ENCODE peak calls at places on chromosomes 7 and 10, in six cellular contexts. Q is colonic mucosa, I is ovary, H is upper lobe of right lung, T is NB4, D is breast epithelium. B is an unnamed sample.

GRCh38 chr10:34737772-34738169 is 77.3 kb downstream of the PARD3 start:
- DNase-seq in T (no peak), D (no peak), H (no peak), I (no peak), Q (no peak), B (no peak)

GRCh38 chr7:69776611-69777010 is 178.3 kb downstream of the AUTS2 start:
- DNase-seq in D (no peak), T (no peak), I (no peak), Q (no peak), H (no peak), B (no peak)

GRCh38 chr10:27153855-27154198 is 357 bp downstream of the YME1L1 start:
- DNase-seq in D (no peak), Q (no peak), T (peak; percentile 16), I (no peak), H (no peak), B (no peak)

GRCh38 chr7:73978681-73979563 is 49.1 kb upstream of the ELN start:
- DNase-seq in Q (peak; percentile 95), H (peak; percentile 81), I (no peak), T (peak; percentile 95), D (no peak), B (no peak)

GRCh38 chr10:14468022-14468421 is 137.3 kb upstream of the FRMD4A start:
- DNase-seq in H (no peak), D (no peak), Q (no peak), I (no peak), T (no peak), B (no peak)

GRCh38 chr7:151249034-151249731 is 689 bp upstream of the SMARCD3 start:
- DNase-seq in Q (peak; percentile 54), H (peak; percentile 83), I (peak; percentile 72), T (peak; percentile 81), D (no peak), B (no peak)

GRCh38 chr7:116528008-116528789 is 3.4 kb downstream of the CAV1 start:
- DNase-seq in I (peak; percentile 53), Q (peak; percentile 36), H (no peak), D (no peak), T (no peak), B (no peak)

GRCh38 chr7:151800861-151801260 is 76.1 kb downstream of the PRKAG2 start:
- DNase-seq in H (peak; percentile 39), D (no peak), I (no peak), T (no peak), Q (no peak), B (no peak)

GRCh38 chr10:79159785-79160184 is 91.0 kb downstream of the ZMIZ1 start:
- DNase-seq in Q (no peak), D (no peak), H (no peak), I (no peak), T (no peak), B (no peak)

GRCh38 chr7:2158331-2159175 is 74.2 kb downstream of the MAD1L1 start:
- DNase-seq in H (peak; percentile 58), I (peak; percentile 21), T (no peak), D (no peak), Q (no peak), B (no peak)

GRCh38 chr7:136869991-136870798 is 1.7 kb downstream of the CHRM2 start:
- DNase-seq in Q (no peak), I (peak; percentile 8), D (no peak), T (no peak), H (peak; percentile 53), B (no peak)

GRCh38 chr7:128871050-128871449 is 8.4 kb downstream of the ATP6V1F start:
- DNase-seq in Q (no peak), D (no peak), H (no peak), T (no peak), I (no peak), B (no peak)

GRCh38 chr7:144057954-144058353 is 9.2 kb downstream of the OR2A5 start:
- DNase-seq in I (no peak), T (no peak), H (no peak), D (no peak), Q (no peak), B (no peak)

GRCh38 chr7:113321201-113321600 is 202.8 kb upstream of the SMIM30 start:
- DNase-seq in T (no peak), D (no peak), Q (no peak), H (no peak), I (no peak), B (no peak)

GRCh38 chr10:96090463-96090800 is 39.7 kb upstream of the ZNF518A start:
- DNase-seq in Q (peak; percentile 22), H (no peak), T (no peak), D (no peak), I (no peak), B (no peak)

GRCh38 chr10:282294-283139 is 147.3 kb downstream of the ZMYND11 start:
- DNase-seq in I (no peak), T (peak; percentile 93), D (no peak), H (no peak), Q (no peak), B (no peak)

GRCh38 chr10:82162549-82163210 is 287.7 kb downstream of the NRG3 start:
- DNase-seq in Q (no peak), I (no peak), D (no peak), T (no peak), H (no peak), B (no peak)

GRCh38 chr7:128425851-128426250 is 16.1 kb upstream of the IMPDH1 start:
- DNase-seq in D (no peak), Q (peak; percentile 84), H (no peak), T (peak; percentile 82), I (peak; percentile 77), B (peak; percentile 62)

GRCh38 chr10:88489107-88489506 is 94.0 kb downstream of the RNLS start:
- DNase-seq in T (no peak), D (no peak), H (no peak), I (no peak), Q (no peak), B (no peak)

GRCh38 chr7:39415091-39415820 is 150.9 kb upstream of the YAE1 start:
- DNase-seq in Q (no peak), H (no peak), D (no peak), I (no peak), T (no peak), B (no peak)

GRCh38 chr7:39410582-39410981 is 155.6 kb upstream of the YAE1 start:
- DNase-seq in I (no peak), Q (no peak), D (no peak), T (no peak), H (no peak), B (no peak)

GRCh38 chr7:39416866-39417265 is 149.3 kb upstream of the YAE1 start:
- DNase-seq in Q (no peak), H (no peak), T (no peak), I (no peak), D (no peak), B (no peak)

GRCh38 chr7:39414669-39415035 is 151.6 kb upstream of the YAE1 start:
- DNase-seq in D (no peak), H (no peak), Q (no peak), T (no peak), I (no peak), B (no peak)

DNA sequence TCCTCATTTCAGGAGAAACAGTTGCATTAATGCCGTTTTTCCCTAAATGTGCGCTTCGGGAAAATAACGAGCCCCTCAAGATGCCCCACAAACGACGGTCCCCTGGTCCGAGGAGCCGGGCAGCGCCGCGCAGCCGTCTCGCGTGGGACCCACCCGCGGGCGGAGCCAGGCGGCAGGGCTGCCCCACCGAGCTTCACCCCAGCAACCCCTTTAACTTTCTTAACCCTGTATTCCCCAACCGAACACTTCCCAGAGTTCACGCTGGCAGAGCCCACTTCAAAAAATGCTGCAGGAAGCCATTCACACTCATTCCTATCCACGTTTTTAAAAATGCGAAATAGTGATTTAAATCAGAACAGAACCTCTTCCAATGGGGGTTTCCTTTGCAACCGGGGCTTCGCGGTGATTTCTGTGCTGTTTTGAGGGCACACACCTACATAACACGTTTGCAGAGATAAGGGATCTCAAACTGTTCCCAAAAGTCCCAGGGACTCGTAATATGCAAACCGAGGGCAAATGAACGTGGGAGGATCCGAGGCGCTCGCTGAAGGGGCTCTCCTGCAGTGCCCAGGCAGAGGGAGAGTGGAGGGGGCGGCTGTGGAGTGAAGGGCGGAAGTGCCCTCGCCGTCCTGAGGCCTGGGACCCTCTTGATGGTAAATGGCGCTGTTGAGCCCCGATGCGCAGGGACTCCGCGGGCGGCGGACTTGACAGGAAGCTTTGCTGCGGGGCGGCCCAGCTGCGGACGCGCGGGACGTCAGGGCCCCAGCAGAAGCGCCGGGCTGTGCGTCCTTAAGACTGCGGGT is 152.1 kb upstream of the YAE1 start:
- DNase-seq in H (peak; percentile 74), I (peak; percentile 32), D (no peak), Q (peak; percentile 32), T (peak; percentile 77), B (peak; percentile 49)
- TF ChIP-seq CTCF in H (no peak), I (no peak), D (no peak), Q (no peak), T (no peak), B (peak; percentile 53)

GRCh38 chr7:4682621-4683042 is 537 bp downstream of the FOXK1 start:
- DNase-seq in T (peak; percentile 75), Q (peak; percentile 46), D (no peak), H (peak; percentile 83), I (peak; percentile 62), B (no peak)
- TF ChIP-seq CTCF in T (no peak), Q (no peak), D (no peak), H (no peak), I (no peak), B (no peak)

GRCh38 chr7:99395616-99396327 is 12.6 kb downstream of the PDAP1 start:
- DNase-seq in D (no peak), H (no peak), I (no peak), T (no peak), Q (no peak), B (no peak)
- TF ChIP-seq CTCF in D (no peak), H (no peak), I (no peak), T (no peak), Q (no peak), B (no peak)

DNA sequence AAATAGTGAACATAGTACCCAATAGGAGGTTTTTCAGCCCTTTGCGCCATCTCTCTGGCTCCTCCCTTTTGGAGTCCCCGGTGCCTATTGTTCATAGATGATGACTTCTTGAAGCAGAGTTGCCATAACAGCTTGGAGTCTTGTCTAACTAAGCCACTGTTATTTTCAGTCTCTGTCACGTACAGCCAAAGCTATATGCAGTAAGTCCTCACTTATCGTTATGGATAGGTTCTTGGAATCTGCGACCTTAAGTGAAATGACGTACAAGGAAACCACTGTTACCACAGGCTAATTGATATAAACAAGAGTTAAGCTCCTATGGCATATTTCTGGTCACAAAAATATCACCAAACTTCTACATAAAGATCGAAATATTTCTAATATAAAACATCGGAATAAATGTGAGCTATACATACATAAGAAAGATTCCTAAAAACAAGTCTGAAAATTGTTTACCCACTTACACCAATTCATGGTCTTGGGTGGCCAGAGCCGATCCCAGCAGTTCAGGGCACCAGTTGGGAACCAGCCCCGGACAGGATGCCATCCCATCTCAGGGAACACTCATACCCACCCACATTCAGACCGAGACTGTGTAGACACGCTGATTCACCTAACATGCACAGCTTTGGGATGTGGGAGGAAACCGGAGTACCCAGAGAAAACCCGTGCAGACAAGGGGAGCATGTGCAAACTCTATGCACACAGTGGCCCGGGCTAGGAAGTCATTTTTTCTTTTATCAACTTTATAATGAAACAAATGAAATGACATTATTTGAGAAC is 76.0 kb upstream of the PRPS1L1 start:
- DNase-seq in I (no peak), Q (no peak), T (no peak), D (no peak), H (no peak), B (no peak)
- TF ChIP-seq CTCF in I (no peak), Q (no peak), T (no peak), D (no peak), H (no peak), B (no peak)

GRCh38 chr7:15784694-15785030 is 98.2 kb upstream of the MEOX2 start:
- DNase-seq in H (no peak), T (no peak), I (no peak), Q (no peak), D (no peak), B (no peak)
- TF ChIP-seq CTCF in H (no peak), T (no peak), I (no peak), Q (no peak), D (no peak), B (no peak)